ENCODE peak calls at places on chromosomes 5 and 9, in four cellular contexts. E, S, U and G are unnamed samples.

GRCh38 chr5:113050606-113051391 is 74.2 kb downstream of the DCP2 start:
- DNase-seq in E (no peak), S (no peak), U (peak; percentile 84), G (peak; percentile 65)

GRCh38 chr9:70588999-70589398 is 174.5 kb upstream of the KLF9 start:
- DNase-seq in E (no peak), S (no peak), U (no peak), G (no peak)

GRCh38 chr9:104831681-104832080 is 67.8 kb downstream of the NIPSNAP3B start:
- DNase-seq in E (no peak), S (no peak), U (peak; percentile 45), G (no peak)

GRCh38 chr9:20996809-20997208 is 34.6 kb downstream of the HACD4 start:
- DNase-seq in E (no peak), S (no peak), U (no peak), G (no peak)

GRCh38 chr9:133850161-133850560 is 112.0 kb upstream of the SARDH start:
- DNase-seq in E (no peak), S (no peak), U (no peak), G (no peak)

GRCh38 chr5:10678236-10678635 is 82.8 kb downstream of the DAP start:
- DNase-seq in E (no peak), S (no peak), U (no peak), G (no peak)

GRCh38 chr5:77437194-77437593 is 54.9 kb downstream of the WDR41 start:
- DNase-seq in E (no peak), S (no peak), U (no peak), G (peak; percentile 12)

GRCh38 chr5:84550222-84550621 is 165.5 kb upstream of the EDIL3 start:
- DNase-seq in E (no peak), S (no peak), U (no peak), G (no peak)

GRCh38 chr5:114858964-114859363 is 310.7 kb downstream of the TRIM36 start:
- DNase-seq in E (no peak), S (no peak), U (no peak), G (no peak)

GRCh38 chr5:93348231-93348630 is 232.8 kb downstream of the NR2F1-AS1 start:
- DNase-seq in E (no peak), S (no peak), U (no peak), G (no peak)

GRCh38 chr9:95503369-95503768 is 13.4 kb downstream of the PTCH1 start:
- DNase-seq in E (no peak), S (no peak), U (no peak), G (no peak)

GRCh38 chr9:135061441-135061840 is 26.0 kb upstream of the OLFM1 start:
- DNase-seq in E (no peak), S (no peak), U (no peak), G (no peak)

GRCh38 chr5:2746642-2747041 is 4.8 kb downstream of the IRX2 start:
- DNase-seq in E (no peak), S (no peak), U (peak; percentile 10), G (no peak)

GRCh38 chr5:126808619-126809018 is 31.7 kb downstream of the LMNB1 start:
- DNase-seq in E (peak; percentile 24), S (no peak), U (peak; percentile 62), G (peak; percentile 47)

GRCh38 chr9:69158471-69158870 is 15.6 kb upstream of the TJP2 start:
- DNase-seq in E (no peak), S (no peak), U (no peak), G (no peak)

GRCh38 chr5:137263319-137263718 is 235.8 kb downstream of the SPOCK1 start:
- DNase-seq in E (no peak), S (no peak), U (no peak), G (no peak)

GRCh38 chr9:79254900-79255651 is 316.7 kb upstream of the TLE4 start:
- DNase-seq in E (no peak), S (no peak), U (peak; percentile 2), G (peak; percentile 24)

GRCh38 chr5:154221371-154221896 is 30.9 kb downstream of the GALNT10 start:
- DNase-seq in E (no peak), S (peak; percentile 22), U (peak; percentile 89), G (peak; percentile 84)

GRCh38 chr9:114006155-114006550 is 71.9 kb downstream of the AMBP start:
- DNase-seq in E (no peak), S (peak; percentile 0), U (no peak), G (no peak)

GRCh38 chr5:79464695-79465332 is 49.1 kb downstream of the HOMER1 start:
- DNase-seq in E (peak; percentile 16), S (no peak), U (peak; percentile 67), G (peak; percentile 52)

GRCh38 chr9:137461663-137462395 is 2.7 kb upstream of the NSMF start:
- DNase-seq in E (peak; percentile 95), S (no peak), U (no peak), G (peak; percentile 59)

GRCh38 chr9:91900057-91900816 is 49.8 kb downstream of the ROR2 start:
- DNase-seq in E (peak; percentile 92), S (no peak), U (no peak), G (peak; percentile 78)

GRCh38 chr5:91403404-91403803 is 20.3 kb upstream of the ARRDC3 start:
- DNase-seq in E (no peak), S (no peak), U (peak; percentile 80), G (no peak)

GRCh38 chr9:136049451-136050265 is 45.4 kb downstream of the NACC2 start:
- DNase-seq in E (no peak), S (no peak), U (no peak), G (no peak)

GRCh38 chr9:135147473-135147805 is 60.0 kb downstream of the OLFM1 start:
- DNase-seq in E (no peak), S (no peak), U (no peak), G (no peak)

GRCh38 chr9:38057416-38058195 is 11.4 kb downstream of the SHB start:
- DNase-seq in E (no peak), S (no peak), U (no peak), G (no peak)

GRCh38 chr5:66821626-66822429 is 225.6 kb downstream of the MAST4 start:
- DNase-seq in E (no peak), S (no peak), U (no peak), G (no peak)

GRCh38 chr9:97479496-97480159 is 21.8 kb upstream of the TMOD1 start:
- DNase-seq in E (no peak), S (no peak), U (peak; percentile 47), G (no peak)

GRCh38 chr5:172133359-172134029 is 54.5 kb downstream of the STK10 start:
- DNase-seq in E (no peak), S (no peak), U (peak; percentile 82), G (peak; percentile 93)

GRCh38 chr5:154482528-154483449 is 4.8 kb upstream of the HAND1 start:
- DNase-seq in E (peak; percentile 28), S (no peak), U (no peak), G (peak; percentile 76)

GRCh38 chr9:130258999-130259398 is 6.6 kb upstream of the HMCN2 start:
- DNase-seq in E (no peak), S (no peak), U (no peak), G (no peak)

GRCh38 chr5:74888117-74888516 is 21.9 kb upstream of the FAM169A start:
- DNase-seq in E (no peak), S (no peak), U (no peak), G (no peak)

GRCh38 chr5:98527846-98528245 is 245.6 kb upstream of the RGMB start:
- DNase-seq in E (no peak), S (no peak), U (no peak), G (no peak)

GRCh38 chr5:73393606-73394489 is 54.7 kb downstream of the FOXD1 start:
- DNase-seq in E (no peak), S (no peak), U (no peak), G (no peak)

GRCh38 chr9:127937046-127937382 is 640 bp downstream of the DPM2 start:
- DNase-seq in E (no peak), S (no peak), U (peak; percentile 26), G (no peak)

GRCh38 chr9:116193636-116194035 is 40.0 kb downstream of the PAPPA start:
- DNase-seq in E (no peak), S (no peak), U (peak; percentile 69), G (peak; percentile 60)

GRCh38 chr9:14992025-14992424 is 81.8 kb upstream of the FREM1 start:
- DNase-seq in E (peak; percentile 34), S (no peak), U (peak; percentile 25), G (no peak)

DNA sequence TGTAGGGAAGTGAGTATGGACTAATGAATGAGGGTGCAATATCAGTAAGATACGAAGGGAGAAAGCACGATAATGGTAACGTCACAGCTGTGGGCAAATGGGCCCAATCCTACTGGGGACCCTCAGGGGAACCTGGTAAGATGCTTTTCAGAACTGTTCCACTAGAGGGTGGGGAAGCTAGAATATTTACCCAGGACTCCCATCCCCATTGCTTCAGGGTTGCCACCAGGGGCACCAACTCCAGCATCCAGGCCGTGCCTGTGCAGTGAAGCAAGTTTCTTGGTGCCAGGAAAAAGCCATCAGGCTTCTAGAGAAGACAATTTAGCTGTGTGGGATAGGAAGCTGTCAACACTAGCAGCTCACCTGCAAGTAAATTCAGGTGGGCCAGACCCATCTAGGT is 409.3 kb downstream of the AGTPBP1 start:
- DNase-seq in E (peak; percentile 2), S (no peak), U (no peak), G (peak; percentile 18)
- TF ChIP-seq CTCF in E (peak; percentile 44), S (peak; percentile 18), U (no peak), G (no peak)

DNA sequence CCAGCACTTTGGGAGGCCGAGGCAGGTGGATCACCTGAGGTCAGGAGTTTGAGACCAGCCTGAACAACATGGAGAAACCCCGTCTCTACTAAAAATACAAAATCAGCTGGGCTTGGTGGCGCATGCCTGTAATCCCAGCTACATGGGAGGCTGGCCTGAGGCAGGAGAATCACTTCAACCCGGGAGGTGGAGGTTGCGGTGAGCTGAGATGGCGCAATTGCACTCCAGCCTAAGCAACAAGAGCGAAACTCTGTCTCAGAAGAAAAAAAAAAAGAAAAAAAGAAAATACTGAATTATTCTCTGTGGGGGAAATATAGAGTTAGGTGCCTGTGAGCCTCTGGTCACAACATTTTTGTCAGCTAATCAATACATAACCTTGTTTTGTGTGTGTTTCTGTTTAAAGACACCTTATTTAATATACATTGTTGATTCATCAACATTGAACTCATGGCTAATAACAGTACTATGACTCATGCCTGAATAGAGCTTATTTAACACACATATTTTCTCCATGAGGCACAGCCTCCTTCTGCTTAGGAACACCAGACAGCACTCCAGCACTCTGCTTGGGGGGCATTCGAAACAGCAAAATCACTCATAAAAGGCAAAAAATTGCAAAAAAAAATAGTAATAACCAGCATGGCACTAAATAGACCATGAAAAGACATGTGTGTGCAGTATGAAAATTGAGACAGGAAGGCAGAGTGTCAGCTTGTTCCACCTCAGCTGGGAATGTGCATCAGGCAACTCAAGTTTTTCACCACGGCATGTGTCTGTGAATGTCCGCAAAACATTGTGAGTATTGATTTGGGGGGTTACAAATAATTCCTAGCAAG is at the start of gene IL31RA:
- DNase-seq in E (no peak), S (no peak), U (peak; percentile 75), G (no peak)
- H3K4me3 ChIP-seq in E (no peak within 1 kb of the TSS), S (no peak within 1 kb of the TSS), U (no peak within 1 kb of the TSS), G (no peak within 1 kb of the TSS)

DNA sequence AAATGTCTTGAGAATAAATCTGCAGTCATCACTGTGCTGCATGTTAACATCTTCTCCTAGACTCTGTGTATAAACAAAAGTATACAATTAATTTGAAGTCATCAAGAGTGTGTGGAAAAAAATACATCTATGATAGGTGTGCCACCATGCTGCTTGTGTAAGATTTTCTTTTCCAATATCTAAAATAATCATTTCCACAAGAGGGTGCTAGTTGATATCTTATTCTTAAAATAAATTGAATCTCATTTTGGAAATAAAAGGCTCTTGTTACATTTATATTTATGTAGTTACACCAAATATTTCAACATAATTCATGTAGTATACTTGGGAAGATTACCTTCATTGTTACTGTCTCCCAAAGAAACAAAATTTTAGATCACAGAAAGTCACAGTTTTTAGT is 14.1 kb upstream of the MOCS2 start:
- DNase-seq in E (no peak), S (no peak), U (peak; percentile 59), G (peak; percentile 28)
- TF ChIP-seq CTCF in E (peak; percentile 26), S (peak; percentile 34), U (no peak), G (no peak)

GRCh38 chr9:33374634-33375237 is 27.6 kb downstream of the AQP7 start:
- DNase-seq in E (peak; percentile 80), S (peak; percentile 87), U (peak; percentile 81), G (peak; percentile 85)
- H3K4me3 ChIP-seq in E (no peak overlapping the region), S (peak overlapping the region; percentile 6), U (no peak overlapping the region), G (no peak overlapping the region)